ENCODE peak calls at places on chromosomes 12 and 14, in five cellular contexts. J is heart right ventricle; O is CD8-positive, alpha-beta T cell; V is PC-3; N is K562. U is an unnamed sample.

GRCh38 chr12:85835417-85835809 is 796 bp downstream of the RASSF9 start:
- DNase-seq in J (no peak), O (no peak), V (peak; percentile 25), N (no peak), U (no peak)

GRCh38 chr14:34379809-34380147 is 82.3 kb downstream of the SPTSSA start:
- DNase-seq in J (no peak), O (no peak), V (no peak), N (no peak), U (no peak)

GRCh38 chr14:28952707-28953106 is 186.1 kb downstream of the FOXG1 start:
- DNase-seq in J (no peak), O (no peak), V (peak; percentile 10), N (no peak), U (no peak)

GRCh38 chr14:77264466-77265186 is 6.4 kb downstream of the NGB start:
- DNase-seq in J (no peak), O (no peak), V (no peak), N (no peak), U (no peak)

GRCh38 chr12:47753021-47754001 is 5.4 kb downstream of the RAPGEF3 start:
- DNase-seq in J (peak; percentile 87), O (no peak), V (peak; percentile 64), N (no peak), U (no peak)

GRCh38 chr12:100372846-100373245 is 16.0 kb downstream of the SLC17A8 start:
- DNase-seq in J (no peak), O (no peak), V (no peak), N (no peak), U (no peak)

GRCh38 chr12:116551952-116552749 is 7.0 kb upstream of the MAP1LC3B2 start:
- DNase-seq in J (no peak), O (no peak), V (peak; percentile 13), N (no peak), U (no peak)

GRCh38 chr14:33812181-33812580 is 138.7 kb downstream of the EGLN3 start:
- DNase-seq in J (no peak), O (no peak), V (no peak), N (peak; percentile 12), U (no peak)

GRCh38 chr14:69154779-69155178 is 1.9 kb upstream of the DCAF5 start:
- DNase-seq in J (no peak), O (no peak), V (peak; percentile 70), N (no peak), U (no peak)

GRCh38 chr12:81330480-81330879 is 252.6 kb downstream of the ACSS3 start:
- DNase-seq in J (no peak), O (no peak), V (no peak), N (no peak), U (no peak)

GRCh38 chr14:24726480-24726879 is 92.5 kb upstream of the GZMB start:
- DNase-seq in J (no peak), O (no peak), V (no peak), N (no peak), U (no peak)

GRCh38 chr14:51860836-51861583 is 598 bp downstream of the GNG2 start:
- DNase-seq in J (no peak), O (no peak), V (peak; percentile 43), N (no peak), U (no peak)

GRCh38 chr14:76113691-76114090 is 38.0 kb upstream of the GPATCH2L start:
- DNase-seq in J (no peak), O (no peak), V (no peak), N (no peak), U (no peak)

GRCh38 chr12:19972325-19973288 is 395.7 kb upstream of the PDE3A start:
- DNase-seq in J (no peak), O (no peak), V (no peak), N (no peak), U (no peak)
- H3K27ac ChIP-seq in J (no peak overlapping the region), O (no peak overlapping the region), V (no peak overlapping the region), N (no peak overlapping the region), U (no peak overlapping the region)

DNA sequence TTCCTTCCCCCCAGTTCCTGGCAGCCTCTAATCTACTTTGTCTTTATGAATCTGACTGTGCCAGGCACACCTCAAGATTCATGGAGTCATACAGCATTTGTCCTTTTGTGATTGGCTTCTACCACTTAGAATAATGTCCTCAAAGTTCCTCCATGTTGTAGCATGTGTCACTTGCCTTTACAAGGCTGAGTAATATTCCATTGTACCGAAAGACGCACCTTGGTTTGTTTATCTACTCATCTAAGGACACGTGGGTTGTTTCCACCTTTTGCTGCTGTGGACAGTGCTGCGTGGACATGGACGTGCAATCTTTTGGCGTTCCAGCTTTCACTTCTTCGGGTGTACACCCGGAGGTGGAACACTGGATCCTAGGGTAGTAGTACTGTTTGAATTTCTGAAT is 33.5 kb downstream of the ANAPC7 start:
- DNase-seq in J (no peak), O (no peak), V (no peak), N (no peak), U (no peak)
- H3K4me1 ChIP-seq in J (peaks cover 9% of the 10 kb centered on the region), O (no peaks in the 10 kb centered on the region), V (no peaks in the 10 kb centered on the region), N (peaks cover 6% of the 10 kb centered on the region), U (no peaks in the 10 kb centered on the region)

GRCh38 chr12:51905507-51906438 is 1.5 kb upstream of the ACVRL1 start:
- DNase-seq in J (peak; percentile 72), O (no peak), V (no peak), N (peak; percentile 66), U (no peak)

GRCh38 chr12:51907083-51907863 is at the start of gene ACVRL1:
- DNase-seq in J (peak; percentile 62), O (no peak), V (no peak), N (no peak), U (no peak)

GRCh38 chr12:51904951-51905471 is 2.3 kb upstream of the ACVRL1 start:
- DNase-seq in J (no peak), O (no peak), V (no peak), N (peak; percentile 20), U (no peak)

GRCh38 chr12:51907864-51908425 is 641 bp downstream of the ACVRL1 start:
- DNase-seq in J (no peak), O (no peak), V (no peak), N (no peak), U (no peak)

GRCh38 chr12:51906452-51907082 is 737 bp upstream of the ACVRL1 start:
- DNase-seq in J (no peak), O (no peak), V (no peak), N (peak; percentile 25), U (no peak)
- H3K4me3 ChIP-seq in J (peak overlapping the region; percentile 66), O (no peak overlapping the region), V (no peak overlapping the region), N (no peak overlapping the region), U (peak overlapping the region; percentile 30)

DNA sequence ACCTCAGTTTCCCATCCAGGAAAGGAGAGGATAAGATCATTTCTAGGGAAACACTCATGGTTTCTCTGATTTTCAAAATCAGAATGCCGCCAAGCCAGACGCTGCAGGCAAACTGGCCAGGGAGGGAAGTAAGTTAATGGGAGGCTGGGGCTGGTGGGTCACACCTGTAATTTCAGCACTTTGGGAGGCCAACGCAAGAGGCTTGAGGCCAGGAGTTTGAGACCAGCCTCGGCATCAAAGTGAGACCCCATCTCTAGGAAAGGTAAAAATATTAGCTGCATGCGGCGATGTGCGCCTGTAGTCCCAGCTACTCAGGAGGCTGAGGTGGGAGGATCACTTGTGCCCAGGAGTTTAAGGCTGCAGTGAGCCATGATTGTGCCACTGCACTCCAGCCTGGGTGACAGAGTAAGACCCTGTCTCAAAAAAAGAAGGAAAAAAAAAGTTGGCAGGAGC is 587 bp downstream of the SELPLG start:
- DNase-seq in J (no peak), O (no peak), V (no peak), N (no peak), U (no peak)
- H3K27ac ChIP-seq in J (peak overlapping the region; percentile 93), O (peak overlapping the region; percentile 91), V (no peak overlapping the region), N (peak overlapping the region; percentile 76), U (no peak overlapping the region)

GRCh38 chr14:97213720-97214119 is 416.5 kb downstream of the VRK1 start:
- DNase-seq in J (no peak), O (no peak), V (no peak), N (no peak), U (no peak)
- H3K4me1 ChIP-seq in J (no peaks in the 10 kb centered on the region), O (peaks cover 4% of the 10 kb centered on the region), V (no peaks in the 10 kb centered on the region), N (peaks cover 3% of the 10 kb centered on the region), U (peaks cover 1% of the 10 kb centered on the region)

GRCh38 chr14:38252066-38252710 is 3.7 kb downstream of the CLEC14A start:
- DNase-seq in J (no peak), O (no peak), V (peak; percentile 50), N (no peak), U (no peak)
- H3K4me3 ChIP-seq in J (peak overlapping the region; percentile 77), O (no peak overlapping the region), V (no peak overlapping the region), N (no peak overlapping the region), U (no peak overlapping the region)

GRCh38 chr12:31958601-31959000 is 614 bp upstream of the RESF1 start:
- DNase-seq in J (no peak), O (no peak), V (no peak), N (no peak), U (no peak)
- H3K27ac ChIP-seq in J (peak overlapping the region; percentile 97), O (peak overlapping the region; percentile 80), V (peak overlapping the region; percentile 45), N (peak overlapping the region; percentile 90), U (no peak overlapping the region)

DNA sequence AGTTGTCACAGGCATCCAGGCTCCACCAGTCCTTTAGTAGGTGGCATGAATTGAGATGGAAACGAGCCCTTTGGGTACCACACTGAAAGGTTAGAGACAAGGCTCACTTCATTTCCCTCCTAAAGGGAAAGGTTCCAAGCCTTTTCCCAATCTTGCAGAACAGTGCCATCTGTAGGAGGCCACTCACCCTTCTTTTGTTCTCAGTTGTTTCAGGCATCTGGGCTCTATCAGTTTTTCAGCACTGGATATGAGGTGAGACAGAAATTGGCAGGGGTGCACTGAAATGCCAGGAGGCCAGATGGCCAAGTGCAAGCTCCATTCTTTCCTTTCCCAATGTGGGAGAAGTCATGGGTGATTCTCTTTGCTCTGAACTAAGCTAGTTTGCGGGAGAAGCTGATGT is 15.2 kb downstream of the FBXO33 start:
- DNase-seq in J (no peak), O (no peak), V (peak; percentile 39), N (no peak), U (no peak)
- H3K4me1 ChIP-seq in J (peaks cover 1% of the 10 kb centered on the region), O (peaks cover 2% of the 10 kb centered on the region), V (no peaks in the 10 kb centered on the region), N (no peaks in the 10 kb centered on the region), U (no peaks in the 10 kb centered on the region)

GRCh38 chr12:76081909-76082308 is 2.6 kb downstream of the NAP1L1 start:
- DNase-seq in J (no peak), O (no peak), V (no peak), N (no peak), U (no peak)
- H3K4me3 ChIP-seq in J (no peak overlapping the region), O (no peak overlapping the region), V (peak overlapping the region; percentile 93), N (peak overlapping the region; percentile 91), U (no peak overlapping the region)